ENCODE peak calls at places on chromosomes 16 and 17, in ten cellular contexts. One of them, this sample, is unnamed.

GRCh38 chr16:54193656-54194007 is 93.0 kb downstream of the IRX3 start:
- ATAC-seq in right cardiac atrium: peak
- ATAC-seq in Right ventricle myocardium superior: peak
- ATAC-seq in activated CD8-positive, alpha-beta T cell treated with anti-CD3 and anti-CD28 coated beads, Interleukin-2, amount 10 ng/mL, durations not matched to agents 7 days and 5 days: peak
- ATAC-seq in pancreas: peak
- ATAC-seq in natural killer cell: peak
- ATAC-seq in Panc1: peak
- ATAC-seq in activated CD4-positive, alpha-beta T cell treated with anti-CD3 and anti-CD28 coated beads for 36 hours: peak
- ATAC-seq in activated naive CD8-positive, alpha-beta T cell treated with anti-CD3 and anti-CD28 coated beads, Interleukin-2, amount 10 ng/mL, durations not matched to agents 7 days and 5 days: peak
- ATAC-seq in left ventricle myocardium superior: peak
- ATAC-seq in this sample: peak

GRCh38 chr16:88635671-88636070 is 2.7 kb upstream of the IL17C start:
- ATAC-seq in right cardiac atrium: no peak
- ATAC-seq in Right ventricle myocardium superior: no peak
- ATAC-seq in activated CD8-positive, alpha-beta T cell treated with anti-CD3 and anti-CD28 coated beads, Interleukin-2, amount 10 ng/mL, durations not matched to agents 7 days and 5 days: no peak
- ATAC-seq in pancreas: no peak
- ATAC-seq in natural killer cell: no peak
- ATAC-seq in Panc1: no peak
- ATAC-seq in activated CD4-positive, alpha-beta T cell treated with anti-CD3 and anti-CD28 coated beads for 36 hours: no peak
- ATAC-seq in activated naive CD8-positive, alpha-beta T cell treated with anti-CD3 and anti-CD28 coated beads, Interleukin-2, amount 10 ng/mL, durations not matched to agents 7 days and 5 days: no peak
- ATAC-seq in left ventricle myocardium superior: no peak
- ATAC-seq in this sample: no peak

GRCh38 chr17:76000016-76000754 is 470 bp upstream of the CDK3 start:
- ATAC-seq in right cardiac atrium: no peak
- ATAC-seq in Right ventricle myocardium superior: peak
- ATAC-seq in activated CD8-positive, alpha-beta T cell treated with anti-CD3 and anti-CD28 coated beads, Interleukin-2, amount 10 ng/mL, durations not matched to agents 7 days and 5 days: peak
- ATAC-seq in pancreas: peak
- ATAC-seq in natural killer cell: peak
- ATAC-seq in Panc1: peak
- ATAC-seq in activated CD4-positive, alpha-beta T cell treated with anti-CD3 and anti-CD28 coated beads for 36 hours: peak
- ATAC-seq in activated naive CD8-positive, alpha-beta T cell treated with anti-CD3 and anti-CD28 coated beads, Interleukin-2, amount 10 ng/mL, durations not matched to agents 7 days and 5 days: peak
- ATAC-seq in left ventricle myocardium superior: peak
- ATAC-seq in this sample: peak

GRCh38 chr17:68161644-68162428 is 86.0 kb upstream of the AMZ2 start:
- ATAC-seq in right cardiac atrium: peak
- ATAC-seq in Right ventricle myocardium superior: peak
- ATAC-seq in activated CD8-positive, alpha-beta T cell treated with anti-CD3 and anti-CD28 coated beads, Interleukin-2, amount 10 ng/mL, durations not matched to agents 7 days and 5 days: no peak
- ATAC-seq in pancreas: no peak
- ATAC-seq in natural killer cell: no peak
- ATAC-seq in Panc1: no peak
- ATAC-seq in activated CD4-positive, alpha-beta T cell treated with anti-CD3 and anti-CD28 coated beads for 36 hours: no peak
- ATAC-seq in activated naive CD8-positive, alpha-beta T cell treated with anti-CD3 and anti-CD28 coated beads, Interleukin-2, amount 10 ng/mL, durations not matched to agents 7 days and 5 days: no peak
- ATAC-seq in left ventricle myocardium superior: peak
- ATAC-seq in this sample: peak

GRCh38 chr17:60766778-60767190 is 89.1 kb downstream of the BCAS3 start:
- ATAC-seq in right cardiac atrium: no peak
- ATAC-seq in Right ventricle myocardium superior: no peak
- ATAC-seq in activated CD8-positive, alpha-beta T cell treated with anti-CD3 and anti-CD28 coated beads, Interleukin-2, amount 10 ng/mL, durations not matched to agents 7 days and 5 days: no peak
- ATAC-seq in pancreas: no peak
- ATAC-seq in natural killer cell: no peak
- ATAC-seq in Panc1: no peak
- ATAC-seq in activated CD4-positive, alpha-beta T cell treated with anti-CD3 and anti-CD28 coated beads for 36 hours: no peak
- ATAC-seq in activated naive CD8-positive, alpha-beta T cell treated with anti-CD3 and anti-CD28 coated beads, Interleukin-2, amount 10 ng/mL, durations not matched to agents 7 days and 5 days: no peak
- ATAC-seq in left ventricle myocardium superior: no peak
- ATAC-seq in this sample: no peak

GRCh38 chr17:78558181-78558850 is 18.9 kb downstream of the DNAH17 start:
- ATAC-seq in right cardiac atrium: no peak
- ATAC-seq in Right ventricle myocardium superior: no peak
- ATAC-seq in activated CD8-positive, alpha-beta T cell treated with anti-CD3 and anti-CD28 coated beads, Interleukin-2, amount 10 ng/mL, durations not matched to agents 7 days and 5 days: no peak
- ATAC-seq in pancreas: no peak
- ATAC-seq in natural killer cell: no peak
- ATAC-seq in Panc1: peak
- ATAC-seq in activated CD4-positive, alpha-beta T cell treated with anti-CD3 and anti-CD28 coated beads for 36 hours: peak
- ATAC-seq in activated naive CD8-positive, alpha-beta T cell treated with anti-CD3 and anti-CD28 coated beads, Interleukin-2, amount 10 ng/mL, durations not matched to agents 7 days and 5 days: no peak
- ATAC-seq in left ventricle myocardium superior: no peak
- ATAC-seq in this sample: no peak

GRCh38 chr16:73546351-73546845 is 498.5 kb upstream of the ZFHX3 start:
- ATAC-seq in right cardiac atrium: no peak
- ATAC-seq in Right ventricle myocardium superior: no peak
- ATAC-seq in activated CD8-positive, alpha-beta T cell treated with anti-CD3 and anti-CD28 coated beads, Interleukin-2, amount 10 ng/mL, durations not matched to agents 7 days and 5 days: no peak
- ATAC-seq in pancreas: no peak
- ATAC-seq in natural killer cell: no peak
- ATAC-seq in Panc1: no peak
- ATAC-seq in activated CD4-positive, alpha-beta T cell treated with anti-CD3 and anti-CD28 coated beads for 36 hours: no peak
- ATAC-seq in activated naive CD8-positive, alpha-beta T cell treated with anti-CD3 and anti-CD28 coated beads, Interleukin-2, amount 10 ng/mL, durations not matched to agents 7 days and 5 days: no peak
- ATAC-seq in left ventricle myocardium superior: no peak
- ATAC-seq in this sample: no peak

GRCh38 chr17:48382989-48383388 is 47.0 kb downstream of the SKAP1 start:
- ATAC-seq in right cardiac atrium: no peak
- ATAC-seq in Right ventricle myocardium superior: no peak
- ATAC-seq in activated CD8-positive, alpha-beta T cell treated with anti-CD3 and anti-CD28 coated beads, Interleukin-2, amount 10 ng/mL, durations not matched to agents 7 days and 5 days: no peak
- ATAC-seq in pancreas: no peak
- ATAC-seq in natural killer cell: no peak
- ATAC-seq in Panc1: no peak
- ATAC-seq in activated CD4-positive, alpha-beta T cell treated with anti-CD3 and anti-CD28 coated beads for 36 hours: no peak
- ATAC-seq in activated naive CD8-positive, alpha-beta T cell treated with anti-CD3 and anti-CD28 coated beads, Interleukin-2, amount 10 ng/mL, durations not matched to agents 7 days and 5 days: no peak
- ATAC-seq in left ventricle myocardium superior: no peak
- ATAC-seq in this sample: no peak

GRCh38 chr16:28003923-28004322 is 59.6 kb downstream of the GSG1L start:
- ATAC-seq in right cardiac atrium: peak
- ATAC-seq in Right ventricle myocardium superior: no peak
- ATAC-seq in activated CD8-positive, alpha-beta T cell treated with anti-CD3 and anti-CD28 coated beads, Interleukin-2, amount 10 ng/mL, durations not matched to agents 7 days and 5 days: no peak
- ATAC-seq in pancreas: no peak
- ATAC-seq in natural killer cell: no peak
- ATAC-seq in Panc1: no peak
- ATAC-seq in activated CD4-positive, alpha-beta T cell treated with anti-CD3 and anti-CD28 coated beads for 36 hours: no peak
- ATAC-seq in activated naive CD8-positive, alpha-beta T cell treated with anti-CD3 and anti-CD28 coated beads, Interleukin-2, amount 10 ng/mL, durations not matched to agents 7 days and 5 days: no peak
- ATAC-seq in left ventricle myocardium superior: peak
- ATAC-seq in this sample: no peak

GRCh38 chr17:2212328-2212981 is 91.1 kb downstream of the SMG6 start:
- ATAC-seq in right cardiac atrium: peak
- ATAC-seq in Right ventricle myocardium superior: peak
- ATAC-seq in activated CD8-positive, alpha-beta T cell treated with anti-CD3 and anti-CD28 coated beads, Interleukin-2, amount 10 ng/mL, durations not matched to agents 7 days and 5 days: no peak
- ATAC-seq in pancreas: peak
- ATAC-seq in natural killer cell: no peak
- ATAC-seq in Panc1: no peak
- ATAC-seq in activated CD4-positive, alpha-beta T cell treated with anti-CD3 and anti-CD28 coated beads for 36 hours: no peak
- ATAC-seq in activated naive CD8-positive, alpha-beta T cell treated with anti-CD3 and anti-CD28 coated beads, Interleukin-2, amount 10 ng/mL, durations not matched to agents 7 days and 5 days: no peak
- ATAC-seq in left ventricle myocardium superior: peak
- ATAC-seq in this sample: peak

GRCh38 chr16:19704321-19705130 is 13.5 kb downstream of the KNOP1 start:
- ATAC-seq in right cardiac atrium: peak
- ATAC-seq in Right ventricle myocardium superior: peak
- ATAC-seq in activated CD8-positive, alpha-beta T cell treated with anti-CD3 and anti-CD28 coated beads, Interleukin-2, amount 10 ng/mL, durations not matched to agents 7 days and 5 days: no peak
- ATAC-seq in pancreas: peak
- ATAC-seq in natural killer cell: no peak
- ATAC-seq in Panc1: no peak
- ATAC-seq in activated CD4-positive, alpha-beta T cell treated with anti-CD3 and anti-CD28 coated beads for 36 hours: no peak
- ATAC-seq in activated naive CD8-positive, alpha-beta T cell treated with anti-CD3 and anti-CD28 coated beads, Interleukin-2, amount 10 ng/mL, durations not matched to agents 7 days and 5 days: no peak
- ATAC-seq in left ventricle myocardium superior: peak
- ATAC-seq in this sample: peak

GRCh38 chr17:81020767-81021497 is 14.0 kb upstream of the BAIAP2 start:
- ATAC-seq in right cardiac atrium: peak
- ATAC-seq in Right ventricle myocardium superior: peak
- ATAC-seq in activated CD8-positive, alpha-beta T cell treated with anti-CD3 and anti-CD28 coated beads, Interleukin-2, amount 10 ng/mL, durations not matched to agents 7 days and 5 days: no peak
- ATAC-seq in pancreas: no peak
- ATAC-seq in natural killer cell: no peak
- ATAC-seq in Panc1: peak
- ATAC-seq in activated CD4-positive, alpha-beta T cell treated with anti-CD3 and anti-CD28 coated beads for 36 hours: no peak
- ATAC-seq in activated naive CD8-positive, alpha-beta T cell treated with anti-CD3 and anti-CD28 coated beads, Interleukin-2, amount 10 ng/mL, durations not matched to agents 7 days and 5 days: no peak
- ATAC-seq in left ventricle myocardium superior: peak
- ATAC-seq in this sample: peak

GRCh38 chr16:87201052-87201451 is 116.1 kb downstream of the C16orf95 start:
- ATAC-seq in right cardiac atrium: peak
- ATAC-seq in Right ventricle myocardium superior: peak
- ATAC-seq in activated CD8-positive, alpha-beta T cell treated with anti-CD3 and anti-CD28 coated beads, Interleukin-2, amount 10 ng/mL, durations not matched to agents 7 days and 5 days: no peak
- ATAC-seq in pancreas: peak
- ATAC-seq in natural killer cell: no peak
- ATAC-seq in Panc1: peak
- ATAC-seq in activated CD4-positive, alpha-beta T cell treated with anti-CD3 and anti-CD28 coated beads for 36 hours: no peak
- ATAC-seq in activated naive CD8-positive, alpha-beta T cell treated with anti-CD3 and anti-CD28 coated beads, Interleukin-2, amount 10 ng/mL, durations not matched to agents 7 days and 5 days: no peak
- ATAC-seq in left ventricle myocardium superior: peak
- ATAC-seq in this sample: peak

GRCh38 chr16:10539256-10539655 is 41.1 kb downstream of the EMP2 start:
- ATAC-seq in right cardiac atrium: no peak
- ATAC-seq in Right ventricle myocardium superior: no peak
- ATAC-seq in activated CD8-positive, alpha-beta T cell treated with anti-CD3 and anti-CD28 coated beads, Interleukin-2, amount 10 ng/mL, durations not matched to agents 7 days and 5 days: no peak
- ATAC-seq in pancreas: no peak
- ATAC-seq in natural killer cell: no peak
- ATAC-seq in Panc1: no peak
- ATAC-seq in activated CD4-positive, alpha-beta T cell treated with anti-CD3 and anti-CD28 coated beads for 36 hours: no peak
- ATAC-seq in activated naive CD8-positive, alpha-beta T cell treated with anti-CD3 and anti-CD28 coated beads, Interleukin-2, amount 10 ng/mL, durations not matched to agents 7 days and 5 days: no peak
- ATAC-seq in left ventricle myocardium superior: no peak
- ATAC-seq in this sample: no peak

GRCh38 chr17:67868176-67868575 is 42.9 kb downstream of the BPTF start:
- ATAC-seq in right cardiac atrium: no peak
- ATAC-seq in Right ventricle myocardium superior: no peak
- ATAC-seq in activated CD8-positive, alpha-beta T cell treated with anti-CD3 and anti-CD28 coated beads, Interleukin-2, amount 10 ng/mL, durations not matched to agents 7 days and 5 days: no peak
- ATAC-seq in pancreas: no peak
- ATAC-seq in natural killer cell: no peak
- ATAC-seq in Panc1: no peak
- ATAC-seq in activated CD4-positive, alpha-beta T cell treated with anti-CD3 and anti-CD28 coated beads for 36 hours: no peak
- ATAC-seq in activated naive CD8-positive, alpha-beta T cell treated with anti-CD3 and anti-CD28 coated beads, Interleukin-2, amount 10 ng/mL, durations not matched to agents 7 days and 5 days: no peak
- ATAC-seq in left ventricle myocardium superior: no peak
- ATAC-seq in this sample: no peak

GRCh38 chr16:50741225-50741807 is 570 bp upstream of the CYLD start:
- ATAC-seq in right cardiac atrium: no peak
- ATAC-seq in Right ventricle myocardium superior: peak
- ATAC-seq in activated CD8-positive, alpha-beta T cell treated with anti-CD3 and anti-CD28 coated beads, Interleukin-2, amount 10 ng/mL, durations not matched to agents 7 days and 5 days: no peak
- ATAC-seq in pancreas: no peak
- ATAC-seq in natural killer cell: no peak
- ATAC-seq in Panc1: no peak
- ATAC-seq in activated CD4-positive, alpha-beta T cell treated with anti-CD3 and anti-CD28 coated beads for 36 hours: peak
- ATAC-seq in activated naive CD8-positive, alpha-beta T cell treated with anti-CD3 and anti-CD28 coated beads, Interleukin-2, amount 10 ng/mL, durations not matched to agents 7 days and 5 days: no peak
- ATAC-seq in left ventricle myocardium superior: no peak
- ATAC-seq in this sample: no peak

GRCh38 chr16:30656388-30656787 is 1.8 kb upstream of the FBRS start:
- ATAC-seq in right cardiac atrium: no peak
- ATAC-seq in Right ventricle myocardium superior: no peak
- ATAC-seq in activated CD8-positive, alpha-beta T cell treated with anti-CD3 and anti-CD28 coated beads, Interleukin-2, amount 10 ng/mL, durations not matched to agents 7 days and 5 days: no peak
- ATAC-seq in pancreas: no peak
- ATAC-seq in natural killer cell: no peak
- ATAC-seq in Panc1: no peak
- ATAC-seq in activated CD4-positive, alpha-beta T cell treated with anti-CD3 and anti-CD28 coated beads for 36 hours: no peak
- ATAC-seq in activated naive CD8-positive, alpha-beta T cell treated with anti-CD3 and anti-CD28 coated beads, Interleukin-2, amount 10 ng/mL, durations not matched to agents 7 days and 5 days: no peak
- ATAC-seq in left ventricle myocardium superior: no peak
- ATAC-seq in this sample: no peak

GRCh38 chr17:65013613-65014391 is 42.7 kb downstream of the GNA13 start:
- ATAC-seq in right cardiac atrium: no peak
- ATAC-seq in Right ventricle myocardium superior: no peak
- ATAC-seq in activated CD8-positive, alpha-beta T cell treated with anti-CD3 and anti-CD28 coated beads, Interleukin-2, amount 10 ng/mL, durations not matched to agents 7 days and 5 days: peak
- ATAC-seq in pancreas: peak
- ATAC-seq in natural killer cell: peak
- ATAC-seq in Panc1: no peak
- ATAC-seq in activated CD4-positive, alpha-beta T cell treated with anti-CD3 and anti-CD28 coated beads for 36 hours: peak
- ATAC-seq in activated naive CD8-positive, alpha-beta T cell treated with anti-CD3 and anti-CD28 coated beads, Interleukin-2, amount 10 ng/mL, durations not matched to agents 7 days and 5 days: peak
- ATAC-seq in left ventricle myocardium superior: peak
- ATAC-seq in this sample: peak

GRCh38 chr16:88888778-88889387 is 22.4 kb upstream of the PABPN1L start:
- ATAC-seq in right cardiac atrium: no peak
- ATAC-seq in Right ventricle myocardium superior: peak
- ATAC-seq in activated CD8-positive, alpha-beta T cell treated with anti-CD3 and anti-CD28 coated beads, Interleukin-2, amount 10 ng/mL, durations not matched to agents 7 days and 5 days: no peak
- ATAC-seq in pancreas: peak
- ATAC-seq in natural killer cell: no peak
- ATAC-seq in Panc1: no peak
- ATAC-seq in activated CD4-positive, alpha-beta T cell treated with anti-CD3 and anti-CD28 coated beads for 36 hours: no peak
- ATAC-seq in activated naive CD8-positive, alpha-beta T cell treated with anti-CD3 and anti-CD28 coated beads, Interleukin-2, amount 10 ng/mL, durations not matched to agents 7 days and 5 days: no peak
- ATAC-seq in left ventricle myocardium superior: peak
- ATAC-seq in this sample: no peak

GRCh38 chr16:4011225-4011939 is 104.9 kb downstream of the ADCY9 start:
- ATAC-seq in right cardiac atrium: peak
- ATAC-seq in Right ventricle myocardium superior: peak
- ATAC-seq in activated CD8-positive, alpha-beta T cell treated with anti-CD3 and anti-CD28 coated beads, Interleukin-2, amount 10 ng/mL, durations not matched to agents 7 days and 5 days: no peak
- ATAC-seq in pancreas: peak
- ATAC-seq in natural killer cell: no peak
- ATAC-seq in Panc1: peak
- ATAC-seq in activated CD4-positive, alpha-beta T cell treated with anti-CD3 and anti-CD28 coated beads for 36 hours: no peak
- ATAC-seq in activated naive CD8-positive, alpha-beta T cell treated with anti-CD3 and anti-CD28 coated beads, Interleukin-2, amount 10 ng/mL, durations not matched to agents 7 days and 5 days: no peak
- ATAC-seq in left ventricle myocardium superior: no peak
- ATAC-seq in this sample: no peak

GRCh38 chr16:88088161-88088581 is 136.9 kb downstream of the BANP start:
- ATAC-seq in right cardiac atrium: peak
- ATAC-seq in Right ventricle myocardium superior: peak
- ATAC-seq in activated CD8-positive, alpha-beta T cell treated with anti-CD3 and anti-CD28 coated beads, Interleukin-2, amount 10 ng/mL, durations not matched to agents 7 days and 5 days: no peak
- ATAC-seq in pancreas: no peak
- ATAC-seq in natural killer cell: no peak
- ATAC-seq in Panc1: peak
- ATAC-seq in activated CD4-positive, alpha-beta T cell treated with anti-CD3 and anti-CD28 coated beads for 36 hours: no peak
- ATAC-seq in activated naive CD8-positive, alpha-beta T cell treated with anti-CD3 and anti-CD28 coated beads, Interleukin-2, amount 10 ng/mL, durations not matched to agents 7 days and 5 days: no peak
- ATAC-seq in left ventricle myocardium superior: peak
- ATAC-seq in this sample: peak

GRCh38 chr17:8628172-8628571 is 2.4 kb downstream of the MYH10 start:
- ATAC-seq in right cardiac atrium: no peak
- ATAC-seq in Right ventricle myocardium superior: no peak
- ATAC-seq in activated CD8-positive, alpha-beta T cell treated with anti-CD3 and anti-CD28 coated beads, Interleukin-2, amount 10 ng/mL, durations not matched to agents 7 days and 5 days: no peak
- ATAC-seq in pancreas: no peak
- ATAC-seq in natural killer cell: no peak
- ATAC-seq in Panc1: no peak
- ATAC-seq in activated CD4-positive, alpha-beta T cell treated with anti-CD3 and anti-CD28 coated beads for 36 hours: no peak
- ATAC-seq in activated naive CD8-positive, alpha-beta T cell treated with anti-CD3 and anti-CD28 coated beads, Interleukin-2, amount 10 ng/mL, durations not matched to agents 7 days and 5 days: no peak
- ATAC-seq in left ventricle myocardium superior: no peak
- ATAC-seq in this sample: no peak

GRCh38 chr17:38569701-38570512 is 35.8 kb downstream of the SRCIN1 start:
- ATAC-seq in right cardiac atrium: peak
- ATAC-seq in Right ventricle myocardium superior: no peak
- ATAC-seq in activated CD8-positive, alpha-beta T cell treated with anti-CD3 and anti-CD28 coated beads, Interleukin-2, amount 10 ng/mL, durations not matched to agents 7 days and 5 days: no peak
- ATAC-seq in pancreas: no peak
- ATAC-seq in natural killer cell: no peak
- ATAC-seq in Panc1: no peak
- ATAC-seq in activated CD4-positive, alpha-beta T cell treated with anti-CD3 and anti-CD28 coated beads for 36 hours: no peak
- ATAC-seq in activated naive CD8-positive, alpha-beta T cell treated with anti-CD3 and anti-CD28 coated beads, Interleukin-2, amount 10 ng/mL, durations not matched to agents 7 days and 5 days: no peak
- ATAC-seq in left ventricle myocardium superior: no peak
- ATAC-seq in this sample: no peak

GRCh38 chr16:56234737-56235136 is 43.4 kb downstream of the GNAO1 start:
- ATAC-seq in right cardiac atrium: no peak
- ATAC-seq in Right ventricle myocardium superior: no peak
- ATAC-seq in activated CD8-positive, alpha-beta T cell treated with anti-CD3 and anti-CD28 coated beads, Interleukin-2, amount 10 ng/mL, durations not matched to agents 7 days and 5 days: no peak
- ATAC-seq in pancreas: no peak
- ATAC-seq in natural killer cell: no peak
- ATAC-seq in Panc1: no peak
- ATAC-seq in activated CD4-positive, alpha-beta T cell treated with anti-CD3 and anti-CD28 coated beads for 36 hours: no peak
- ATAC-seq in activated naive CD8-positive, alpha-beta T cell treated with anti-CD3 and anti-CD28 coated beads, Interleukin-2, amount 10 ng/mL, durations not matched to agents 7 days and 5 days: no peak
- ATAC-seq in left ventricle myocardium superior: no peak
- ATAC-seq in this sample: no peak

GRCh38 chr17:6496636-6497441 is 52.6 kb downstream of the PIMREG start:
- ATAC-seq in right cardiac atrium: peak
- ATAC-seq in Right ventricle myocardium superior: peak
- ATAC-seq in activated CD8-positive, alpha-beta T cell treated with anti-CD3 and anti-CD28 coated beads, Interleukin-2, amount 10 ng/mL, durations not matched to agents 7 days and 5 days: no peak
- ATAC-seq in pancreas: no peak
- ATAC-seq in natural killer cell: no peak
- ATAC-seq in Panc1: no peak
- ATAC-seq in activated CD4-positive, alpha-beta T cell treated with anti-CD3 and anti-CD28 coated beads for 36 hours: no peak
- ATAC-seq in activated naive CD8-positive, alpha-beta T cell treated with anti-CD3 and anti-CD28 coated beads, Interleukin-2, amount 10 ng/mL, durations not matched to agents 7 days and 5 days: no peak
- ATAC-seq in left ventricle myocardium superior: peak
- ATAC-seq in this sample: no peak

GRCh38 chr16:12500771-12501170 is 302.9 kb downstream of the CPPED1 start:
- ATAC-seq in right cardiac atrium: peak
- ATAC-seq in Right ventricle myocardium superior: peak
- ATAC-seq in activated CD8-positive, alpha-beta T cell treated with anti-CD3 and anti-CD28 coated beads, Interleukin-2, amount 10 ng/mL, durations not matched to agents 7 days and 5 days: no peak
- ATAC-seq in pancreas: peak
- ATAC-seq in natural killer cell: no peak
- ATAC-seq in Panc1: no peak
- ATAC-seq in activated CD4-positive, alpha-beta T cell treated with anti-CD3 and anti-CD28 coated beads for 36 hours: peak
- ATAC-seq in activated naive CD8-positive, alpha-beta T cell treated with anti-CD3 and anti-CD28 coated beads, Interleukin-2, amount 10 ng/mL, durations not matched to agents 7 days and 5 days: no peak
- ATAC-seq in left ventricle myocardium superior: peak
- ATAC-seq in this sample: no peak